ENCODE peak calls at places on chromosomes 2 and 18, in four cellular contexts. One of them, this sample, is unnamed.

GRCh38 chr2:178882666-178883440 is 75.6 kb upstream of the TTN start:
- DNase-seq in CD8-positive, alpha-beta memory T cell: no peak
- DNase-seq in T-helper 22 cell: no peak
- DNase-seq in NCI-H1694 treated with DMSO at 0.1 percent for 48 hours: no peak
- DNase-seq in this sample: no peak

GRCh38 chr2:151106805-151107490 is 154.7 kb downstream of the RBM43 start:
- DNase-seq in T-helper 22 cell: no peak
- DNase-seq in NCI-H1694 treated with DMSO at 0.1 percent for 48 hours: no peak
- DNase-seq in CD8-positive, alpha-beta memory T cell: no peak
- DNase-seq in this sample: no peak

GRCh38 chr18:51514128-51514527 is 316.6 kb upstream of the MEX3C start:
- DNase-seq in NCI-H1694 treated with DMSO at 0.1 percent for 48 hours: no peak
- DNase-seq in CD8-positive, alpha-beta memory T cell: no peak
- DNase-seq in T-helper 22 cell: no peak
- DNase-seq in this sample: no peak

GRCh38 chr2:170030040-170030439 is 147.9 kb upstream of the MYO3B start:
- DNase-seq in NCI-H1694 treated with DMSO at 0.1 percent for 48 hours: no peak
- DNase-seq in T-helper 22 cell: no peak
- DNase-seq in CD8-positive, alpha-beta memory T cell: no peak
- DNase-seq in this sample: no peak

GRCh38 chr2:237691908-237692600 is 64.7 kb downstream of the LRRFIP1 start:
- DNase-seq in NCI-H1694 treated with DMSO at 0.1 percent for 48 hours: peak; percentile 32
- DNase-seq in T-helper 22 cell: peak; percentile 93
- DNase-seq in CD8-positive, alpha-beta memory T cell: peak; percentile 94
- DNase-seq in this sample: peak; percentile 91

GRCh38 chr2:179938026-179938425 is 69.1 kb downstream of the CWC22 start:
- DNase-seq in T-helper 22 cell: no peak
- DNase-seq in CD8-positive, alpha-beta memory T cell: no peak
- DNase-seq in NCI-H1694 treated with DMSO at 0.1 percent for 48 hours: no peak
- DNase-seq in this sample: no peak

GRCh38 chr2:6657872-6658271 is 207.8 kb downstream of the CMPK2 start:
- DNase-seq in NCI-H1694 treated with DMSO at 0.1 percent for 48 hours: no peak
- DNase-seq in CD8-positive, alpha-beta memory T cell: no peak
- DNase-seq in T-helper 22 cell: no peak
- DNase-seq in this sample: no peak

GRCh38 chr2:109256921-109257320 is 127.9 kb downstream of the SH3RF3 start:
- DNase-seq in CD8-positive, alpha-beta memory T cell: no peak
- DNase-seq in NCI-H1694 treated with DMSO at 0.1 percent for 48 hours: no peak
- DNase-seq in T-helper 22 cell: no peak
- DNase-seq in this sample: no peak

GRCh38 chr2:79453918-79454317 is 58.9 kb upstream of the CTNNA2 start:
- DNase-seq in CD8-positive, alpha-beta memory T cell: no peak
- DNase-seq in T-helper 22 cell: no peak
- DNase-seq in NCI-H1694 treated with DMSO at 0.1 percent for 48 hours: no peak
- DNase-seq in this sample: no peak

GRCh38 chr2:221822416-221822815 is 250.3 kb upstream of the EPHA4 start:
- DNase-seq in NCI-H1694 treated with DMSO at 0.1 percent for 48 hours: no peak
- DNase-seq in T-helper 22 cell: no peak
- DNase-seq in CD8-positive, alpha-beta memory T cell: no peak
- DNase-seq in this sample: no peak

GRCh38 chr2:160293401-160293911 is 93.4 kb upstream of the ITGB6 start:
- DNase-seq in NCI-H1694 treated with DMSO at 0.1 percent for 48 hours: no peak
- DNase-seq in CD8-positive, alpha-beta memory T cell: no peak
- DNase-seq in T-helper 22 cell: no peak
- DNase-seq in this sample: no peak

GRCh38 chr2:26917135-26917836 is 53.2 kb upstream of the MAPRE3 start:
- DNase-seq in CD8-positive, alpha-beta memory T cell: no peak
- DNase-seq in T-helper 22 cell: no peak
- DNase-seq in NCI-H1694 treated with DMSO at 0.1 percent for 48 hours: no peak
- DNase-seq in this sample: no peak

GRCh38 chr18:37270046-37270665 is 295.4 kb downstream of the CELF4 start:
- DNase-seq in T-helper 22 cell: no peak
- DNase-seq in NCI-H1694 treated with DMSO at 0.1 percent for 48 hours: no peak
- DNase-seq in CD8-positive, alpha-beta memory T cell: no peak
- DNase-seq in this sample: peak; percentile 20

This sample was measured in activated T-helper 2 cell treated with anti-CD3 and anti-CD28 coated beads, Interferon-gamma antibody, Interleukin-2, Interleukin-4, amounts not matched to agents 10 μg/mL and 5 μg/mL and 100 μg/mL, durations not matched to agents 14 hours and 24 hours and 36 hours.